ENCODE peak calls at places on chromosomes 2 and 18, in eight cellular contexts. C is cardiac muscle cell, J is AG09319, M is mesothelial cell of epicardium, X is A549, P is GM13976, G is colonic mucosa, A is AG04449. V is an unnamed sample.

GRCh38 chr2:172465417-172466334 is 38.3 kb downstream of the ITGA6 start:
- DNase-seq in C (peak; percentile 75), J (peak; percentile 54), M (peak; percentile 67), X (peak; percentile 40), P (peak; percentile 63), G (peak; percentile 86), A (peak; percentile 56), V (no peak)

GRCh38 chr18:46332956-46333355 is 228.8 kb downstream of the HAUS1 start:
- DNase-seq in C (no peak), J (no peak), M (no peak), X (no peak), P (no peak), G (no peak), A (no peak), V (no peak)

GRCh38 chr2:200305797-200306718 is at the start of gene SPATS2L:
- DNase-seq in C (peak; percentile 77), J (peak; percentile 74), M (peak; percentile 73), X (peak; percentile 55), P (peak; percentile 24), G (peak; percentile 82), A (no peak), V (peak; percentile 22)

GRCh38 chr2:157898591-157898996 is 22.5 kb upstream of the ACVR1 start:
- DNase-seq in C (no peak), J (peak; percentile 57), M (no peak), X (no peak), P (no peak), G (no peak), A (peak; percentile 34), V (no peak)

GRCh38 chr2:28563869-28564268 is 68.0 kb downstream of the PLB1 start:
- DNase-seq in C (no peak), J (no peak), M (no peak), X (no peak), P (no peak), G (no peak), A (no peak), V (no peak)

GRCh38 chr18:3710712-3711269 is 260.8 kb downstream of the TGIF1 start:
- DNase-seq in C (no peak), J (no peak), M (no peak), X (peak; percentile 22), P (no peak), G (peak; percentile 89), A (no peak), V (no peak)

GRCh38 chr2:3169106-3169870 is 208.3 kb downstream of the EIPR1 start:
- DNase-seq in C (no peak), J (no peak), M (no peak), X (no peak), P (no peak), G (no peak), A (peak; percentile 4), V (no peak)

GRCh38 chr2:143708682-143709081 is 579.5 kb downstream of the ARHGAP15 start:
- DNase-seq in C (no peak), J (no peak), M (no peak), X (no peak), P (no peak), G (no peak), A (no peak), V (no peak)

GRCh38 chr18:12783524-12783923 is 80.7 kb downstream of the PSMG2 start:
- DNase-seq in C (no peak), J (no peak), M (no peak), X (no peak), P (no peak), G (peak; percentile 46), A (no peak), V (no peak)

GRCh38 chr2:20438334-20439192 is 8.3 kb upstream of the RHOB start:
- DNase-seq in C (no peak), J (no peak), M (no peak), X (peak; percentile 78), P (no peak), G (no peak), A (peak; percentile 46), V (no peak)

GRCh38 chr2:108297436-108298141 is 8.9 kb downstream of the SULT1C2 start:
- DNase-seq in C (no peak), J (no peak), M (no peak), X (peak; percentile 28), P (no peak), G (no peak), A (peak; percentile 23), V (no peak)

GRCh38 chr2:3662239-3662638 is 4.2 kb downstream of the ALLC start:
- DNase-seq in C (no peak), J (no peak), M (no peak), X (no peak), P (no peak), G (no peak), A (no peak), V (no peak)

GRCh38 chr2:113806217-113806913 is 49.9 kb upstream of the SLC35F5 start:
- DNase-seq in C (no peak), J (no peak), M (no peak), X (no peak), P (no peak), G (peak; percentile 85), A (no peak), V (no peak)

GRCh38 chr2:3021720-3022119 is 355.9 kb downstream of the EIPR1 start:
- DNase-seq in C (no peak), J (no peak), M (no peak), X (no peak), P (no peak), G (no peak), A (no peak), V (no peak)

GRCh38 chr2:64424421-64424987 is 29.5 kb upstream of the LGALSL start:
- DNase-seq in C (no peak), J (no peak), M (no peak), X (no peak), P (no peak), G (peak; percentile 53), A (no peak), V (no peak)

GRCh38 chr2:201467666-201468065 is 16.1 kb downstream of the STRADB start:
- DNase-seq in C (no peak), J (no peak), M (no peak), X (no peak), P (no peak), G (no peak), A (no peak), V (no peak)

DNA sequence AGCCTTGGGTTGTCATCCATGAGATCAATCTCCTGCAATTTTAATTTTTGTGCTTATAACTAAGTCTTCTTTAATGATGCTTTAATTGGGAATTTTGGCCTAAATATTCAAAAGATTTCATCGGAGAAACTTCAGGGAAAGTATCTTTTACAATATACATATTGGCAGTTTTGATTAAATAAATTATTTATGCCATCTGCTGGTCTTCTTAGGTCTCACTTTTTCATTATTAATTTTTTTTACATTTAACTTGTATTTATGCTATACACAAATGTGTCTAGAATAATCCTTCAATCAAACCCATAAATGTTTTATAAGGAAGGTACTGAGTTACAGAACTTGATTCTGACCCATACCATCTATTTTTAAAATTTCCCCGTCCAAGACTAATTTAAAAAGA is 95.1 kb upstream of the XPO1 start:
- DNase-seq in C (no peak), J (no peak), M (no peak), X (no peak), P (no peak), G (no peak), A (no peak), V (no peak)
- TF ChIP-seq CTCF in C (no peak), J (no peak), M (no peak), X (peak; percentile 36), P (no peak), G (no peak), A (no peak), V (no peak)

GRCh38 chr2:230924470-230925341 is at the start of gene GPR55:
- DNase-seq in C (no peak), J (no peak), M (no peak), X (peak; percentile 20), P (peak; percentile 80), G (peak; percentile 50), A (no peak), V (peak; percentile 18)
- TF ChIP-seq CTCF in C (peak; percentile 13), J (no peak), M (no peak), X (no peak), P (peak; percentile 64), G (peak; percentile 23), A (no peak), V (no peak)

GRCh38 chr18:76923485-76924085 is 101.2 kb downstream of the ZNF236 start:
- DNase-seq in C (peak; percentile 13), J (no peak), M (no peak), X (peak; percentile 5), P (no peak), G (no peak), A (no peak), V (no peak)

GRCh38 chr18:76927216-76927725 is 104.9 kb downstream of the ZNF236 start:
- DNase-seq in C (no peak), J (no peak), M (no peak), X (no peak), P (no peak), G (no peak), A (no peak), V (no peak)

GRCh38 chr18:76920974-76921373 is 98.6 kb downstream of the ZNF236 start:
- DNase-seq in C (no peak), J (no peak), M (no peak), X (no peak), P (no peak), G (no peak), A (no peak), V (no peak)

DNA sequence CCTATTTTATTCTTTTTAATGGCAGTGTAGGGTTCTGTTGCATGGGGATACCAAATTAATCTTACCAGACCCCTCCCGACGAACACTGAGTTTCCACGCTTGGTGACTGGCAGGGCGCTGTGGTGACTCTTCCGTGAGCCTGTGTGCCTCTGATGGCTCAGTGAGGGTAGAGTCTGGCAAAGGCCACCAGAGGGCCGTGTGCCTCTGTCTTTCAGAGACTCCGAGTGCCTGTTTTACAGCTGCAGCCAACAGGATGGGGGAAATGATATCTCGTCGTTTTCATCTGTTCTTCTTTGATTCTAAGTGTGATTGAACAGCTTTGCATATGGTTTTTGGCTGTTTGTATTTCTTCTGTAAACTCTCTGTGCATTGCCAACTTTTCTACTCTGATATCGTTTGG is 99.8 kb downstream of the ZNF236 start:
- DNase-seq in C (peak; percentile 66), J (no peak), M (no peak), X (peak; percentile 8), P (peak; percentile 82), G (peak; percentile 59), A (no peak), V (peak; percentile 39)
- TF ChIP-seq CTCF in C (peak; percentile 71), J (peak; percentile 37), M (no peak), X (no peak), P (peak; percentile 57), G (peak; percentile 49), A (peak; percentile 67), V (no peak)

GRCh38 chr2:95333056-95333455 is 35.9 kb downstream of the KCNIP3 start:
- DNase-seq in C (no peak), J (no peak), M (no peak), X (no peak), P (no peak), G (no peak), A (no peak), V (no peak)

GRCh38 chr2:95332036-95332435 is 34.9 kb downstream of the KCNIP3 start:
- DNase-seq in C (no peak), J (no peak), M (no peak), X (no peak), P (no peak), G (no peak), A (no peak), V (no peak)

GRCh38 chr2:95334916-95335641 is 37.9 kb downstream of the KCNIP3 start:
- DNase-seq in C (no peak), J (no peak), M (no peak), X (no peak), P (no peak), G (no peak), A (no peak), V (no peak)

GRCh38 chr2:95331606-95332005 is 34.5 kb downstream of the KCNIP3 start:
- DNase-seq in C (no peak), J (no peak), M (no peak), X (no peak), P (no peak), G (no peak), A (no peak), V (no peak)

GRCh38 chr2:95333888-95334338 is 36.8 kb downstream of the KCNIP3 start:
- DNase-seq in C (no peak), J (peak; percentile 87), M (peak; percentile 68), X (no peak), P (no peak), G (no peak), A (no peak), V (no peak)
- TF ChIP-seq CTCF in C (no peak), J (no peak), M (no peak), X (no peak), P (no peak), G (no peak), A (no peak), V (no peak)

V was measured in activated B cell treated with CpG ODN at 0.5 μM for 24 hours.